ENCODE peak calls at places on chromosomes 4 and X, in six cellular contexts. One of them, this sample, is unnamed.
A peak's percentile ranks its signal among the peaks of the same experiment; 100 is the strongest.

GRCh38 chr4:143353797-143354196 is 17.1 kb downstream of the GAB1 start:
- DNase-seq in endothelial cell: no peak
- DNase-seq in BJ: no peak
- DNase-seq in coronary artery: no peak
- DNase-seq in psoas muscle: no peak
- DNase-seq in astrocyte of the spinal cord: no peak
- DNase-seq in this sample: no peak

GRCh38 chrX:71296806-71297205 is 4.7 kb upstream of the ITGB1BP2 start:
- DNase-seq in endothelial cell: no peak
- DNase-seq in BJ: no peak
- DNase-seq in coronary artery: no peak
- DNase-seq in psoas muscle: no peak
- DNase-seq in astrocyte of the spinal cord: no peak
- DNase-seq in this sample: no peak

GRCh38 chr4:149784018-149784417 is 31.6 kb downstream of the IQCM start:
- DNase-seq in endothelial cell: no peak
- DNase-seq in BJ: no peak
- DNase-seq in coronary artery: no peak
- DNase-seq in psoas muscle: no peak
- DNase-seq in astrocyte of the spinal cord: peak; percentile 39
- DNase-seq in this sample: no peak

GRCh38 chr4:143455211-143455610 is 58.3 kb upstream of the SMARCA5 start:
- DNase-seq in endothelial cell: no peak
- DNase-seq in BJ: no peak
- DNase-seq in coronary artery: no peak
- DNase-seq in psoas muscle: no peak
- DNase-seq in astrocyte of the spinal cord: no peak
- DNase-seq in this sample: no peak

GRCh38 chrX:104136241-104137019 is 20.4 kb downstream of the SLC25A53 start:
- DNase-seq in endothelial cell: peak; percentile 62
- DNase-seq in BJ: no peak
- DNase-seq in coronary artery: no peak
- DNase-seq in psoas muscle: peak; percentile 54
- DNase-seq in astrocyte of the spinal cord: peak; percentile 89
- DNase-seq in this sample: peak; percentile 52

GRCh38 chr4:150336676-150337412 is 245.1 kb upstream of the MAB21L2 start:
- DNase-seq in endothelial cell: no peak
- DNase-seq in BJ: no peak
- DNase-seq in coronary artery: no peak
- DNase-seq in psoas muscle: no peak
- DNase-seq in astrocyte of the spinal cord: no peak
- DNase-seq in this sample: no peak

GRCh38 chr4:78242071-78242470 is 184.9 kb downstream of the FRAS1 start:
- DNase-seq in endothelial cell: no peak
- DNase-seq in BJ: peak; percentile 3
- DNase-seq in coronary artery: no peak
- DNase-seq in psoas muscle: no peak
- DNase-seq in astrocyte of the spinal cord: peak; percentile 8
- DNase-seq in this sample: no peak

GRCh38 chr4:146330392-146330791 is 116.1 kb downstream of the REELD1 start:
- DNase-seq in endothelial cell: no peak
- DNase-seq in BJ: no peak
- DNase-seq in coronary artery: no peak
- DNase-seq in psoas muscle: no peak
- DNase-seq in astrocyte of the spinal cord: no peak
- DNase-seq in this sample: no peak

GRCh38 chr4:78213218-78213617 is 156.1 kb downstream of the FRAS1 start:
- DNase-seq in endothelial cell: no peak
- DNase-seq in BJ: no peak
- DNase-seq in coronary artery: no peak
- DNase-seq in psoas muscle: no peak
- DNase-seq in astrocyte of the spinal cord: no peak
- DNase-seq in this sample: no peak

GRCh38 chr4:76626686-76627465 is 191.8 kb downstream of the SHROOM3 start:
- DNase-seq in endothelial cell: peak; percentile 18
- DNase-seq in BJ: no peak
- DNase-seq in coronary artery: no peak
- DNase-seq in psoas muscle: no peak
- DNase-seq in astrocyte of the spinal cord: no peak
- DNase-seq in this sample: no peak

GRCh38 chr4:14539246-14539645 is 463.0 kb upstream of the CPEB2 start:
- DNase-seq in endothelial cell: no peak
- DNase-seq in BJ: no peak
- DNase-seq in coronary artery: no peak
- DNase-seq in psoas muscle: no peak
- DNase-seq in astrocyte of the spinal cord: no peak
- DNase-seq in this sample: no peak

GRCh38 chrX:67718926-67719325 is 175.1 kb downstream of the AR start:
- DNase-seq in endothelial cell: no peak
- DNase-seq in BJ: no peak
- DNase-seq in coronary artery: no peak
- DNase-seq in psoas muscle: peak; percentile 72
- DNase-seq in astrocyte of the spinal cord: no peak
- DNase-seq in this sample: no peak

GRCh38 chr4:5381981-5382441 is 326.3 kb downstream of the EVC2 start:
- DNase-seq in endothelial cell: no peak
- DNase-seq in BJ: peak; percentile 66
- DNase-seq in coronary artery: no peak
- DNase-seq in psoas muscle: no peak
- DNase-seq in astrocyte of the spinal cord: peak; percentile 61
- DNase-seq in this sample: no peak

GRCh38 chr4:100257567-100257966 is 67.3 kb upstream of the DDIT4L start:
- DNase-seq in endothelial cell: no peak
- DNase-seq in BJ: no peak
- DNase-seq in coronary artery: no peak
- DNase-seq in psoas muscle: no peak
- DNase-seq in astrocyte of the spinal cord: no peak
- DNase-seq in this sample: no peak

GRCh38 chrX:63747331-63747730 is 37.7 kb downstream of the ARHGEF9 start:
- DNase-seq in endothelial cell: no peak
- DNase-seq in BJ: peak; percentile 36
- DNase-seq in coronary artery: no peak
- DNase-seq in psoas muscle: no peak
- DNase-seq in astrocyte of the spinal cord: peak; percentile 57
- DNase-seq in this sample: no peak

GRCh38 chrX:40266490-40267333 is 169.0 kb upstream of the BCOR start:
- DNase-seq in endothelial cell: peak; percentile 71
- DNase-seq in BJ: no peak
- DNase-seq in coronary artery: peak; percentile 77
- DNase-seq in psoas muscle: peak; percentile 82
- DNase-seq in astrocyte of the spinal cord: peak; percentile 61
- DNase-seq in this sample: peak; percentile 60

GRCh38 chr4:6172093-6172926 is 28.0 kb downstream of the JAKMIP1 start:
- DNase-seq in endothelial cell: no peak
- DNase-seq in BJ: no peak
- DNase-seq in coronary artery: no peak
- DNase-seq in psoas muscle: no peak
- DNase-seq in astrocyte of the spinal cord: no peak
- DNase-seq in this sample: no peak

GRCh38 chr4:110605077-110605476 is 17.8 kb downstream of the PITX2 start:
- DNase-seq in endothelial cell: no peak
- DNase-seq in BJ: no peak
- DNase-seq in coronary artery: no peak
- DNase-seq in psoas muscle: no peak
- DNase-seq in astrocyte of the spinal cord: no peak
- DNase-seq in this sample: no peak

GRCh38 chr4:119490335-119490734 is 138.3 kb downstream of the PDE5A start:
- DNase-seq in endothelial cell: peak; percentile 20
- DNase-seq in BJ: no peak
- DNase-seq in coronary artery: no peak
- DNase-seq in psoas muscle: no peak
- DNase-seq in astrocyte of the spinal cord: peak; percentile 26
- DNase-seq in this sample: no peak

GRCh38 chr4:119498520-119498919 is 130.1 kb downstream of the PDE5A start:
- DNase-seq in endothelial cell: no peak
- DNase-seq in BJ: no peak
- DNase-seq in coronary artery: peak; percentile 72
- DNase-seq in psoas muscle: no peak
- DNase-seq in astrocyte of the spinal cord: peak; percentile 85
- DNase-seq in this sample: no peak

GRCh38 chr4:119489305-119489704 is 139.3 kb downstream of the PDE5A start:
- DNase-seq in endothelial cell: no peak
- DNase-seq in BJ: no peak
- DNase-seq in coronary artery: no peak
- DNase-seq in psoas muscle: no peak
- DNase-seq in astrocyte of the spinal cord: no peak
- DNase-seq in this sample: no peak

GRCh38 chr4:119493419-119493818 is 135.2 kb downstream of the PDE5A start:
- DNase-seq in endothelial cell: no peak
- DNase-seq in BJ: no peak
- DNase-seq in coronary artery: no peak
- DNase-seq in psoas muscle: no peak
- DNase-seq in astrocyte of the spinal cord: no peak
- DNase-seq in this sample: no peak
- TF ChIP-seq CTCF in endothelial cell: no peak
- TF ChIP-seq CTCF in BJ: no peak
- TF ChIP-seq CTCF in coronary artery: no peak
- TF ChIP-seq CTCF in psoas muscle: no peak
- TF ChIP-seq CTCF in astrocyte of the spinal cord: no peak
- TF ChIP-seq CTCF in this sample: no peak

DNA sequence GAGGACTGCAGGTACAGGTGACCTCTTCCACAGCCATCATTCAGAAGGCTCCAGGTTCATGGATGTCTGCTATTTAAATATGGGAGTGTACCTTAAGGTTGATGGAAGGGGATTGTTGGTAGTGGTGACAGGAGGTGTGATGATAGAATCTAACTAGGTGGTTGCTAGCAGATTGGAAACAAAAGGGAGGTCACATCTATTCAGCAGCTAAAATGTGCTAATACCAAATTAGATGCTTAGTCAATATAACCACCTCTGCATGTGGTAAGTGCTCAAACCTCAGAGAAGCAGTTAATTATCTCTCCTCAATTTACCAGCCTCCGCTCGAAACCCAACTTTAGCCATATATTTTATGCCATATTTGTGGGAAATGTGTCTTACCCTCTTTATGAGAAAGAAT is 98.7 kb upstream of the CCSER1 start:
- DNase-seq in endothelial cell: no peak
- DNase-seq in BJ: no peak
- DNase-seq in coronary artery: no peak
- DNase-seq in psoas muscle: no peak
- DNase-seq in astrocyte of the spinal cord: no peak
- DNase-seq in this sample: no peak
- TF ChIP-seq CTCF in endothelial cell: no peak
- TF ChIP-seq CTCF in BJ: no peak
- TF ChIP-seq CTCF in coronary artery: no peak
- TF ChIP-seq CTCF in psoas muscle: no peak
- TF ChIP-seq CTCF in astrocyte of the spinal cord: no peak
- TF ChIP-seq CTCF in this sample: no peak

GRCh38 chr4:3073158-3074077 is 920 bp downstream of the HTT-AS start:
- DNase-seq in endothelial cell: peak; percentile 27
- DNase-seq in BJ: no peak
- DNase-seq in coronary artery: no peak
- DNase-seq in psoas muscle: no peak
- DNase-seq in astrocyte of the spinal cord: no peak
- DNase-seq in this sample: no peak
- TF ChIP-seq CTCF in endothelial cell: no peak
- TF ChIP-seq CTCF in BJ: peak; percentile 40
- TF ChIP-seq CTCF in coronary artery: no peak
- TF ChIP-seq CTCF in psoas muscle: no peak
- TF ChIP-seq CTCF in astrocyte of the spinal cord: peak; percentile 21
- TF ChIP-seq CTCF in this sample: no peak

GRCh38 chr4:156575430-156576073 is 396.0 kb downstream of the PDGFC start:
- DNase-seq in endothelial cell: no peak
- DNase-seq in BJ: no peak
- DNase-seq in coronary artery: no peak
- DNase-seq in psoas muscle: no peak
- DNase-seq in astrocyte of the spinal cord: peak; percentile 72
- DNase-seq in this sample: no peak
- TF ChIP-seq CTCF in endothelial cell: no peak
- TF ChIP-seq CTCF in BJ: no peak
- TF ChIP-seq CTCF in coronary artery: no peak
- TF ChIP-seq CTCF in psoas muscle: no peak
- TF ChIP-seq CTCF in astrocyte of the spinal cord: peak; percentile 5
- TF ChIP-seq CTCF in this sample: no peak

DNA sequence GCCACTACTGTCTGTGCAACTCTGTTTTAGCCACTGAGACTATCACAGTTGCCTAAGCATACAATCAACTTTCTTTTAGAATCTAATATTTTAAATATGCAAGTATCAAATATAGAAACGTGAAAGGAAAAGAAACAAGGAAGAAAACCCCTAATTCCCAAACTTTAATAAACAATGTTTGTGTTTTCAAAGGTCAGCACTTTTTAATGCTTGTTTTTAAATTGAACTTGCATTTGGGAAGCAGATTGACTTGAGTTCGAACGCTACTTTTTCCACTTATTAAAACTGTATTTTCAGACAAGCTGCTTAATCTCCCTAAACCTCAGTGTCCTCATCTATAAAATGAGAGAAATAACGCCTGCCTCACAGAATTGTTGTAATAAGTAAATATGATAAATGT is 185.8 kb upstream of the GPC4 start:
- DNase-seq in endothelial cell: no peak
- DNase-seq in BJ: no peak
- DNase-seq in coronary artery: no peak
- DNase-seq in psoas muscle: no peak
- DNase-seq in astrocyte of the spinal cord: no peak
- DNase-seq in this sample: no peak
- TF ChIP-seq CTCF in endothelial cell: no peak
- TF ChIP-seq CTCF in BJ: no peak
- TF ChIP-seq CTCF in coronary artery: no peak
- TF ChIP-seq CTCF in psoas muscle: no peak
- TF ChIP-seq CTCF in astrocyte of the spinal cord: no peak
- TF ChIP-seq CTCF in this sample: no peak

DNA sequence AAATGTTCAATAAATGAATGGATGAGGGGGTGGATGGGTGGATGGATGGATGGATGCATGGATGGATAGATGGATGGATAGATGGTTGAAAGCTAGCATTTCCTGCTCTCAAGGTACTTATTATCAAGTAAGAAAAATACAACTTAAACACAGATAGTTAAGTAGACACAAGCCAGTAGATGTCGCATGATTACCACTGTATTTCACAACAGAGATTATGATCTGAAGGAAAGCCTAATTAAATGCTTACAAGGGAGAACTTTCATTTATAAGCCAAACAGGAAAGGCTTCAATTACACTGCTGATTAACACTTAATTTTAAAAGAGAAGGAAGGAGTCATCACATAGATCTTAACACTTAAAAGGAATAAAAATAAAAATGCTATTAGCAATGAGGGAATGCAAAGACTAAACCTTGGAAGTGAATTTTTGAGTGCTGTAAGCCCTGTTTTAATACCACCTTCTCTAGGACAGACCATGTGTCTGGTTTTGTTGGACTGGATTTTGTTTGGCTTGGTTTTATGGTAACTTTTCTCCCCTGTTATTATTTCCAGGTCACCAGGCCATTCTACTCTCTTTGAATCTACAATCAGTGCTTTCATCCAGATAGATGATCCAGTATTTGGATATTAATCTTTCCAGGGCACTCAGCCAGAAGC is 75.4 kb upstream of the SLC39A8 start:
- DNase-seq in endothelial cell: no peak
- DNase-seq in BJ: no peak
- DNase-seq in coronary artery: no peak
- DNase-seq in psoas muscle: no peak
- DNase-seq in astrocyte of the spinal cord: peak; percentile 12
- DNase-seq in this sample: no peak
- TF ChIP-seq CTCF in endothelial cell: no peak
- TF ChIP-seq CTCF in BJ: peak; percentile 33
- TF ChIP-seq CTCF in coronary artery: no peak
- TF ChIP-seq CTCF in psoas muscle: peak; percentile 22
- TF ChIP-seq CTCF in astrocyte of the spinal cord: no peak
- TF ChIP-seq CTCF in this sample: no peak

GRCh38 chrX:140918398-140919043 is 83.9 kb upstream of the SPANXB1 start:
- DNase-seq in endothelial cell: peak; percentile 38
- DNase-seq in BJ: peak; percentile 2
- DNase-seq in coronary artery: no peak
- DNase-seq in psoas muscle: no peak
- DNase-seq in astrocyte of the spinal cord: peak; percentile 73
- DNase-seq in this sample: peak; percentile 5
- TF ChIP-seq CTCF in endothelial cell: peak; percentile 83
- TF ChIP-seq CTCF in BJ: peak; percentile 50
- TF ChIP-seq CTCF in coronary artery: peak; percentile 30
- TF ChIP-seq CTCF in psoas muscle: peak; percentile 25
- TF ChIP-seq CTCF in astrocyte of the spinal cord: peak; percentile 49
- TF ChIP-seq CTCF in this sample: peak; percentile 19

This sample was measured in GM10248.